ENCODE peak calls at places on chromosomes 12 and 14, in eight cellular contexts. One of them, this sample, is unnamed.
A peak's percentile ranks its signal among the peaks of the same experiment; 100 is the strongest.

GRCh38 chr14:69485261-69485660 is 733 bp downstream of the PLEKHD1 start:
- DNase-seq in endothelial cell of umbilical vein: no peak
- DNase-seq in foreskin keratinocyte: no peak
- DNase-seq in cardiac muscle cell: no peak
- DNase-seq in adrenal gland: no peak
- DNase-seq in fibroblast of lung: no peak
- DNase-seq in body of pancreas: no peak
- DNase-seq in A549: no peak
- DNase-seq in this sample: no peak

GRCh38 chr12:122947352-122947792 is 18.9 kb downstream of the ABCB9 start:
- DNase-seq in fibroblast of lung: no peak
- DNase-seq in endothelial cell of umbilical vein: peak; percentile 15
- DNase-seq in body of pancreas: peak; percentile 66
- DNase-seq in cardiac muscle cell: no peak
- DNase-seq in adrenal gland: no peak
- DNase-seq in foreskin keratinocyte: no peak
- DNase-seq in A549: no peak
- DNase-seq in this sample: peak; percentile 56

GRCh38 chr12:95633049-95633545 is 81.8 kb upstream of the USP44 start:
- DNase-seq in cardiac muscle cell: no peak
- DNase-seq in fibroblast of lung: peak; percentile 55
- DNase-seq in adrenal gland: peak; percentile 79
- DNase-seq in foreskin keratinocyte: peak; percentile 99
- DNase-seq in A549: peak; percentile 99
- DNase-seq in endothelial cell of umbilical vein: peak; percentile 90
- DNase-seq in body of pancreas: peak; percentile 48
- DNase-seq in this sample: peak; percentile 82

GRCh38 chr14:94059998-94060397 is 21.0 kb downstream of the DDX24 start:
- DNase-seq in adrenal gland: peak; percentile 57
- DNase-seq in fibroblast of lung: no peak
- DNase-seq in foreskin keratinocyte: no peak
- DNase-seq in body of pancreas: no peak
- DNase-seq in A549: no peak
- DNase-seq in endothelial cell of umbilical vein: no peak
- DNase-seq in cardiac muscle cell: peak; percentile 65
- DNase-seq in this sample: no peak

GRCh38 chr14:62428429-62429203 is 616.6 kb downstream of the KCNH5 start:
- DNase-seq in foreskin keratinocyte: peak; percentile 82
- DNase-seq in fibroblast of lung: peak; percentile 50
- DNase-seq in cardiac muscle cell: no peak
- DNase-seq in A549: no peak
- DNase-seq in adrenal gland: no peak
- DNase-seq in endothelial cell of umbilical vein: peak; percentile 47
- DNase-seq in body of pancreas: no peak
- DNase-seq in this sample: no peak

GRCh38 chr12:118541945-118542344 is 165.6 kb downstream of the SUDS3 start:
- DNase-seq in foreskin keratinocyte: no peak
- DNase-seq in body of pancreas: no peak
- DNase-seq in A549: peak; percentile 34
- DNase-seq in adrenal gland: no peak
- DNase-seq in endothelial cell of umbilical vein: no peak
- DNase-seq in cardiac muscle cell: no peak
- DNase-seq in fibroblast of lung: no peak
- DNase-seq in this sample: no peak

GRCh38 chr14:92039073-92039719 is 663 bp downstream of the TRIP11 start:
- DNase-seq in adrenal gland: peak; percentile 77
- DNase-seq in foreskin keratinocyte: peak; percentile 46
- DNase-seq in endothelial cell of umbilical vein: peak; percentile 84
- DNase-seq in A549: peak; percentile 69
- DNase-seq in body of pancreas: peak; percentile 54
- DNase-seq in fibroblast of lung: peak; percentile 55
- DNase-seq in cardiac muscle cell: peak; percentile 89
- DNase-seq in this sample: no peak

GRCh38 chr14:89618821-89619551 is 202.0 kb upstream of the FOXN3 start:
- DNase-seq in endothelial cell of umbilical vein: peak; percentile 61
- DNase-seq in foreskin keratinocyte: peak; percentile 20
- DNase-seq in fibroblast of lung: peak; percentile 69
- DNase-seq in adrenal gland: peak; percentile 74
- DNase-seq in A549: peak; percentile 14
- DNase-seq in body of pancreas: peak; percentile 77
- DNase-seq in cardiac muscle cell: peak; percentile 82
- DNase-seq in this sample: peak; percentile 85

DNA sequence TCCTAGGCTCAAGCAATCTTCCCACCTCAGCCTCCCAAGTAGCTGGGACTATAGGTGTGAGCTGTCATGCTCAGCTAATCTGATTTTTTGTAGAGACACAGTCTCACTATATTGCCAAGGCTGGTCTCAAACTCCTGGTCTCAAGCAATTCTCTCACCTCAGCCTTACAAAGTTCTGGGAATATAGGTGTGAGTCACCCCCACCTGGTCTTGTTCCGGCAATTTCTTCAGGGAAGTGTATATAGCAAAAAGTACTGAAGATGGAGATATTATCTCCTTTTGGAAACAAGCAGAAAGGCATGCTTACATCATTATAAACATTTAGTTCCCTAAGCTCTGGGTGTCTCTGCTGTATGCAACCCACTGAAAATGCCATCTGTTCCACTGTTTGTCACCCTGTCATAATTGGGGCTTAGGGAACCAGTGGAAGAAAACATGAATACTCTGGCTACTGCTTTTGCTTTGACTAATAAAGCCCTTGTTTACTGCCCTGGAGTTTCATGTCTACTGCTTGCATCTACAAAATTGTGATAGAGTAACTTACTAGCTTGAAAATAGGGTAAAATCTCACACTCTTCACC is 940.2 kb downstream of the GALC start:
- DNase-seq in endothelial cell of umbilical vein: no peak
- DNase-seq in A549: no peak
- DNase-seq in body of pancreas: no peak
- DNase-seq in foreskin keratinocyte: no peak
- DNase-seq in fibroblast of lung: no peak
- DNase-seq in cardiac muscle cell: no peak
- DNase-seq in adrenal gland: no peak
- DNase-seq in this sample: no peak
- H3K4me1 ChIP-seq in endothelial cell of umbilical vein: no peaks in the 10 kb centered on the region
- H3K4me1 ChIP-seq in A549: no peaks in the 10 kb centered on the region
- H3K4me1 ChIP-seq in body of pancreas: peaks cover 10% of the 10 kb centered on the region
- H3K4me1 ChIP-seq in foreskin keratinocyte: no peaks in the 10 kb centered on the region
- H3K4me1 ChIP-seq in fibroblast of lung: no peaks in the 10 kb centered on the region
- H3K4me1 ChIP-seq in cardiac muscle cell: no peaks in the 10 kb centered on the region
- H3K4me1 ChIP-seq in adrenal gland: no peaks in the 10 kb centered on the region
- H3K4me1 ChIP-seq in this sample: no peaks in the 10 kb centered on the region

GRCh38 chr12:104462325-104462724 is 5.6 kb downstream of the CHST11 start:
- DNase-seq in adrenal gland: no peak
- DNase-seq in A549: no peak
- DNase-seq in body of pancreas: no peak
- DNase-seq in endothelial cell of umbilical vein: no peak
- DNase-seq in fibroblast of lung: no peak
- DNase-seq in foreskin keratinocyte: no peak
- DNase-seq in cardiac muscle cell: no peak
- DNase-seq in this sample: no peak

GRCh38 chr12:104460973-104461693 is 4.4 kb downstream of the CHST11 start:
- DNase-seq in A549: no peak
- DNase-seq in endothelial cell of umbilical vein: peak; percentile 33
- DNase-seq in fibroblast of lung: no peak
- DNase-seq in cardiac muscle cell: no peak
- DNase-seq in adrenal gland: no peak
- DNase-seq in foreskin keratinocyte: no peak
- DNase-seq in body of pancreas: no peak
- DNase-seq in this sample: no peak

GRCh38 chr12:104463371-104463770 is 6.6 kb downstream of the CHST11 start:
- DNase-seq in foreskin keratinocyte: no peak
- DNase-seq in endothelial cell of umbilical vein: no peak
- DNase-seq in adrenal gland: no peak
- DNase-seq in body of pancreas: no peak
- DNase-seq in A549: no peak
- DNase-seq in cardiac muscle cell: no peak
- DNase-seq in fibroblast of lung: no peak
- DNase-seq in this sample: no peak

GRCh38 chr12:104464899-104465298 is 8.2 kb downstream of the CHST11 start:
- DNase-seq in A549: no peak
- DNase-seq in cardiac muscle cell: no peak
- DNase-seq in adrenal gland: no peak
- DNase-seq in foreskin keratinocyte: no peak
- DNase-seq in body of pancreas: no peak
- DNase-seq in endothelial cell of umbilical vein: no peak
- DNase-seq in fibroblast of lung: no peak
- DNase-seq in this sample: no peak

GRCh38 chr12:104462931-104463339 is 6.2 kb downstream of the CHST11 start:
- DNase-seq in endothelial cell of umbilical vein: peak; percentile 50
- DNase-seq in body of pancreas: no peak
- DNase-seq in cardiac muscle cell: peak; percentile 26
- DNase-seq in foreskin keratinocyte: no peak
- DNase-seq in A549: no peak
- DNase-seq in adrenal gland: no peak
- DNase-seq in fibroblast of lung: no peak
- DNase-seq in this sample: peak; percentile 57
- H3K4me1 ChIP-seq in endothelial cell of umbilical vein: peaks cover 40% of the 10 kb centered on the region
- H3K4me1 ChIP-seq in body of pancreas: peaks cover 19% of the 10 kb centered on the region
- H3K4me1 ChIP-seq in cardiac muscle cell: peaks cover 38% of the 10 kb centered on the region
- H3K4me1 ChIP-seq in foreskin keratinocyte: peaks cover 6% of the 10 kb centered on the region
- H3K4me1 ChIP-seq in A549: peaks cover 29% of the 10 kb centered on the region
- H3K4me1 ChIP-seq in adrenal gland: peaks cover 62% of the 10 kb centered on the region
- H3K4me1 ChIP-seq in fibroblast of lung: peaks cover 5% of the 10 kb centered on the region
- H3K4me1 ChIP-seq in this sample: peaks cover 8% of the 10 kb centered on the region

DNA sequence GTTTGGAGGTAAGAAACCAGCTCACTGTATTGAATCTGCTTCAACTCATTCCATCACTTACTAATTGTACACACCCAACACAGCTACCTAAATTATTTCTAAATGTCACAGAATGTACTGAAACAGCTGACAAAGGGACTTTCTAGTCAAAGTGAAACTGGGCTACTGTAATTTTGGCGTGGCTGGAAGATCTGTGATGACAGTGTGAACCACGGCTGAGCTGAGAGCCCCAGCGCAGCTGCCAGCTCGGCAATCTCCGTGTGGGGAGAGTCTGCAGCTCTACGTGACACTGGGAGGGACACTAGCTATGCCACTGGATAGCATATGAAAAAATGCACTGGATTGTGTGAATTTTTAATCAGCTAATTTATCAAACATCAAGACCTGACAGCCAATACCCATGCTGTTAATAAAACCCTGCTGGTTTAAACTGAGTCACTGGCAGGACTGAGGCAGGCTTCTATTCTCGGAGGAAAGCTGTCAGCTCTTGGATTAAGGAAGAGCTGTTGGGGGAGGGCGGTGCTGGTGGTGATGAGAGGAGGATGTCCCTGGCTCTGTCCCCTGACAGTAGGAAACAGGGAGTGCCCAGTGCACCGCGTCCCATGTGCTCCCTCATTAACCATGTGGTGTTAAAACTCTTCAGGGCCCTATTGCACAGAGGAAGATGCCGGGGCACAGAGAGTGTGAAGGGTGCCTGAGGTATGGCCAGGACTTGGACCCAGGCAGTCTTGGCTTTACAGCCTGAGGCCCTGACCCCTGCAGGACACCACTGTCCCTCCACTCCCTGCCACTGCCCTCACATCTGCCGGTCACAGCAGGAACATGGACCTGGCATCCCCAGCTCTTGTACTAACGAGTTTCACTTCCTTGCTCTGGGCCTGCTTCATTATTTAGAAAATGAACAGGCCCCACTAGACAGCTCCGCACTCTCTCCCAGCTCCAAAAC is 13.3 kb downstream of the SLC15A4 start:
- DNase-seq in endothelial cell of umbilical vein: no peak
- DNase-seq in foreskin keratinocyte: no peak
- DNase-seq in adrenal gland: no peak
- DNase-seq in fibroblast of lung: no peak
- DNase-seq in A549: no peak
- DNase-seq in cardiac muscle cell: no peak
- DNase-seq in body of pancreas: peak; percentile 11
- DNase-seq in this sample: no peak
- H3K4me1 ChIP-seq in endothelial cell of umbilical vein: no peaks in the 10 kb centered on the region
- H3K4me1 ChIP-seq in foreskin keratinocyte: no peaks in the 10 kb centered on the region
- H3K4me1 ChIP-seq in adrenal gland: peaks cover 24% of the 10 kb centered on the region
- H3K4me1 ChIP-seq in fibroblast of lung: peaks cover 4% of the 10 kb centered on the region
- H3K4me1 ChIP-seq in A549: no peaks in the 10 kb centered on the region
- H3K4me1 ChIP-seq in cardiac muscle cell: peaks cover 4% of the 10 kb centered on the region
- H3K4me1 ChIP-seq in body of pancreas: peaks cover 21% of the 10 kb centered on the region
- H3K4me1 ChIP-seq in this sample: no peaks in the 10 kb centered on the region

GRCh38 chr12:31740618-31741017 is 11.8 kb upstream of the AMN1 start:
- DNase-seq in fibroblast of lung: no peak
- DNase-seq in body of pancreas: no peak
- DNase-seq in A549: no peak
- DNase-seq in foreskin keratinocyte: no peak
- DNase-seq in adrenal gland: no peak
- DNase-seq in cardiac muscle cell: no peak
- DNase-seq in endothelial cell of umbilical vein: no peak
- DNase-seq in this sample: no peak

GRCh38 chr12:31732926-31733548 is 4.2 kb upstream of the AMN1 start:
- DNase-seq in fibroblast of lung: peak; percentile 65
- DNase-seq in A549: peak; percentile 96
- DNase-seq in foreskin keratinocyte: peak; percentile 97
- DNase-seq in cardiac muscle cell: no peak
- DNase-seq in adrenal gland: no peak
- DNase-seq in body of pancreas: peak; percentile 30
- DNase-seq in endothelial cell of umbilical vein: peak; percentile 91
- DNase-seq in this sample: no peak

GRCh38 chr12:31737345-31737744 is 8.5 kb upstream of the AMN1 start:
- DNase-seq in cardiac muscle cell: no peak
- DNase-seq in A549: no peak
- DNase-seq in adrenal gland: no peak
- DNase-seq in body of pancreas: no peak
- DNase-seq in endothelial cell of umbilical vein: no peak
- DNase-seq in foreskin keratinocyte: no peak
- DNase-seq in fibroblast of lung: no peak
- DNase-seq in this sample: no peak

GRCh38 chr12:31737763-31738162 is 8.9 kb upstream of the AMN1 start:
- DNase-seq in adrenal gland: no peak
- DNase-seq in A549: no peak
- DNase-seq in endothelial cell of umbilical vein: no peak
- DNase-seq in cardiac muscle cell: no peak
- DNase-seq in body of pancreas: no peak
- DNase-seq in fibroblast of lung: no peak
- DNase-seq in foreskin keratinocyte: no peak
- DNase-seq in this sample: no peak

GRCh38 chr12:31736472-31736871 is 7.7 kb upstream of the AMN1 start:
- DNase-seq in body of pancreas: no peak
- DNase-seq in A549: peak; percentile 80
- DNase-seq in fibroblast of lung: peak; percentile 36
- DNase-seq in adrenal gland: no peak
- DNase-seq in endothelial cell of umbilical vein: peak; percentile 40
- DNase-seq in cardiac muscle cell: no peak
- DNase-seq in foreskin keratinocyte: peak; percentile 77
- DNase-seq in this sample: no peak
- H3K4me1 ChIP-seq in body of pancreas: peaks cover 17% of the 10 kb centered on the region
- H3K4me1 ChIP-seq in A549: peaks cover 36% of the 10 kb centered on the region
- H3K4me1 ChIP-seq in fibroblast of lung: peaks cover 5% of the 10 kb centered on the region
- H3K4me1 ChIP-seq in adrenal gland: peaks cover 20% of the 10 kb centered on the region
- H3K4me1 ChIP-seq in endothelial cell of umbilical vein: peaks cover 20% of the 10 kb centered on the region
- H3K4me1 ChIP-seq in cardiac muscle cell: no peaks in the 10 kb centered on the region
- H3K4me1 ChIP-seq in foreskin keratinocyte: peaks cover 12% of the 10 kb centered on the region
- H3K4me1 ChIP-seq in this sample: no peaks in the 10 kb centered on the region

GRCh38 chr12:124370384-124370783 is 75.5 kb downstream of the RFLNA start:
- DNase-seq in endothelial cell of umbilical vein: no peak
- DNase-seq in body of pancreas: no peak
- DNase-seq in fibroblast of lung: no peak
- DNase-seq in A549: no peak
- DNase-seq in foreskin keratinocyte: no peak
- DNase-seq in adrenal gland: no peak
- DNase-seq in cardiac muscle cell: no peak
- DNase-seq in this sample: no peak
- H3K4me1 ChIP-seq in endothelial cell of umbilical vein: peaks cover 29% of the 10 kb centered on the region
- H3K4me1 ChIP-seq in body of pancreas: peaks cover 65% of the 10 kb centered on the region
- H3K4me1 ChIP-seq in fibroblast of lung: peaks cover 19% of the 10 kb centered on the region
- H3K4me1 ChIP-seq in A549: peaks cover 88% of the 10 kb centered on the region
- H3K4me1 ChIP-seq in foreskin keratinocyte: no peaks in the 10 kb centered on the region
- H3K4me1 ChIP-seq in adrenal gland: peaks cover 66% of the 10 kb centered on the region
- H3K4me1 ChIP-seq in cardiac muscle cell: no peaks in the 10 kb centered on the region
- H3K4me1 ChIP-seq in this sample: no peaks in the 10 kb centered on the region

GRCh38 chr12:68807576-68808387 is at the start of gene MDM2:
- DNase-seq in cardiac muscle cell: peak; percentile 94
- DNase-seq in A549: peak; percentile 97
- DNase-seq in fibroblast of lung: peak; percentile 89
- DNase-seq in body of pancreas: peak; percentile 98
- DNase-seq in adrenal gland: peak; percentile 97
- DNase-seq in foreskin keratinocyte: peak; percentile 63
- DNase-seq in endothelial cell of umbilical vein: peak; percentile 88
- DNase-seq in this sample: peak; percentile 93
- H3K4me1 ChIP-seq in cardiac muscle cell: peaks cover 6% of the 10 kb centered on the region
- H3K4me1 ChIP-seq in A549: peaks cover 28% of the 10 kb centered on the region
- H3K4me1 ChIP-seq in fibroblast of lung: no peaks in the 10 kb centered on the region
- H3K4me1 ChIP-seq in body of pancreas: peaks cover 52% of the 10 kb centered on the region
- H3K4me1 ChIP-seq in adrenal gland: peaks cover 30% of the 10 kb centered on the region
- H3K4me1 ChIP-seq in foreskin keratinocyte: peaks cover 11% of the 10 kb centered on the region
- H3K4me1 ChIP-seq in endothelial cell of umbilical vein: peaks cover 3% of the 10 kb centered on the region
- H3K4me1 ChIP-seq in this sample: peaks cover 18% of the 10 kb centered on the region